ENCODE peak calls at places on chromosome 15, in four cellular contexts. K, G, A and Y are unnamed samples.

GRCh38 chr15:98648654-98649537 is 557 bp downstream of the IGF1R start:
- DNase-seq in K (peak; percentile 47), G (no peak), A (peak; percentile 57), Y (no peak)

GRCh38 chr15:100131321-100132224 is 210.2 kb downstream of the ADAMTS17 start:
- DNase-seq in K (peak; percentile 39), G (no peak), A (peak; percentile 72), Y (peak; percentile 69)

GRCh38 chr15:75751901-75752300 is 39.3 kb upstream of the CSPG4 start:
- DNase-seq in K (no peak), G (no peak), A (no peak), Y (no peak)

GRCh38 chr15:85289677-85290365 is 90.6 kb upstream of the AKAP13 start:
- DNase-seq in K (peak; percentile 31), G (no peak), A (no peak), Y (peak; percentile 96)

GRCh38 chr15:39936187-39936586 is 2.3 kb downstream of the EIF2AK4 start:
- DNase-seq in K (peak; percentile 64), G (no peak), A (no peak), Y (no peak)

GRCh38 chr15:44713006-44713966 is 2.0 kb downstream of the B2M start:
- DNase-seq in K (peak; percentile 43), G (no peak), A (peak; percentile 64), Y (peak; percentile 60)

GRCh38 chr15:88161636-88162035 is 94.9 kb downstream of the NTRK3 start:
- DNase-seq in K (no peak), G (no peak), A (no peak), Y (no peak)

GRCh38 chr15:48577495-48577894 is 68.0 kb downstream of the FBN1 start:
- DNase-seq in K (no peak), G (no peak), A (no peak), Y (no peak)

GRCh38 chr15:29283371-29283770 is 13.7 kb upstream of the NSMCE3 start:
- DNase-seq in K (no peak), G (no peak), A (no peak), Y (no peak)

GRCh38 chr15:80699981-80700380 is 4.9 kb downstream of the ABHD17C start:
- DNase-seq in K (peak; percentile 76), G (no peak), A (no peak), Y (no peak)

GRCh38 chr15:25469377-25469776 is 30.6 kb upstream of the UBE3A start:
- DNase-seq in K (no peak), G (no peak), A (no peak), Y (no peak)

GRCh38 chr15:38589502-38589901 is 24.9 kb upstream of the RASGRP1 start:
- DNase-seq in K (peak; percentile 85), G (no peak), A (peak; percentile 81), Y (peak; percentile 13)

GRCh38 chr15:98718426-98719168 is 70.3 kb downstream of the IGF1R start:
- DNase-seq in K (no peak), G (no peak), A (no peak), Y (no peak)

GRCh38 chr15:80483656-80484055 is 79.5 kb downstream of the ARNT2 start:
- DNase-seq in K (peak; percentile 37), G (no peak), A (no peak), Y (no peak)

GRCh38 chr15:92653836-92654524 is 1.6 kb downstream of the FAM174B start:
- DNase-seq in K (no peak), G (no peak), A (no peak), Y (peak; percentile 55)

GRCh38 chr15:28018291-28019044 is 80.6 kb downstream of the OCA2 start:
- DNase-seq in K (no peak), G (no peak), A (no peak), Y (no peak)

GRCh38 chr15:70289191-70289955 is 191.7 kb upstream of the TLE3 start:
- DNase-seq in K (no peak), G (no peak), A (no peak), Y (no peak)

GRCh38 chr15:91926871-91927270 is 73.4 kb downstream of the SLCO3A1 start:
- DNase-seq in K (no peak), G (no peak), A (no peak), Y (no peak)

GRCh38 chr15:98547741-98548166 is 100.6 kb upstream of the IGF1R start:
- DNase-seq in K (no peak), G (no peak), A (no peak), Y (no peak)

GRCh38 chr15:29103825-29104565 is 165.6 kb downstream of the NSMCE3 start:
- DNase-seq in K (peak; percentile 68), G (no peak), A (no peak), Y (peak; percentile 70)

GRCh38 chr15:84784262-84784661 is 32.9 kb upstream of the ALPK3 start:
- DNase-seq in K (no peak), G (no peak), A (no peak), Y (no peak)

GRCh38 chr15:82936966-82937647 is 15.4 kb downstream of the HOMER2 start:
- DNase-seq in K (peak; percentile 6), G (no peak), A (no peak), Y (peak; percentile 57)
- TF ChIP-seq ELK1 in K (no peak), G (no peak), A (no peak), Y (no peak)

DNA sequence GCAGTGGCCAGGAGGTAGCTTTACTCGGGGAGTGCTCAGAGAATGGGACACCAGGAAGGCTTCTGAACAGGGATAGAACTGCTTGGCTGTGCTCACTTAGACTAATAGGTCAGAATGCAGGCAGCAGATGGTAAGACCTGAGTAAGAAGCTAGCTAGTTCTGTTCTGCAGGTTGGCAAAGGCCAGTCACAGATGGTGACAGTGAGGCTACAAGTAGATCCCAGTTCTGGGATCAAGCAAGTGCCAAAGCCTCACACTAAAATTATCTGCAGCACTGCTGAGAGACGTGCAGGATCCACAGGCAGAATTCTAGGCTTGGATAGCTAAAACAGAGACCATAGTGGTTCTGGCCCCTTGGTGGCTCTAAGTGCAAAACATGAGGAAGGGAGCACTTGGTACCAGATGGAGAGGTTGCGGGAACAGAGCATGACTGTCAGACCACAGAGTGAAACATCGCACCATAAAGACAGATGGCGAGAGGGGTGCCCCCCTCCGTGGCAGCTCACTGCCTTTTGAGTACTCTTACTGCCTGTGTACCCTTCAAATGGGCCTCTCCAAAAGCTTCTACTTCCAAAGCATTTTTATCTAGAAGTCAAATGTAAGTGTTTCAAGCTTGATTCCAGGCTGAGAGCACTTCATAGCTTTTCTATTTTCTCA is 3.6 kb upstream of the GLCE start:
- DNase-seq in K (no peak), G (no peak), A (no peak), Y (no peak)
- TF ChIP-seq ELK1 in K (no peak), G (no peak), A (no peak), Y (no peak)

GRCh38 chr15:60758961-60759729 is 280.2 kb upstream of the ICE2 start:
- DNase-seq in K (peak; percentile 97), G (no peak), A (no peak), Y (no peak)

GRCh38 chr15:60760646-60761504 is 281.9 kb upstream of the ICE2 start:
- DNase-seq in K (peak; percentile 65), G (no peak), A (no peak), Y (no peak)

GRCh38 chr15:60763668-60764067 is 284.7 kb upstream of the ICE2 start:
- DNase-seq in K (no peak), G (no peak), A (no peak), Y (no peak)

GRCh38 chr15:60762167-60762566 is 283.2 kb upstream of the ICE2 start:
- DNase-seq in K (no peak), G (no peak), A (no peak), Y (no peak)

DNA sequence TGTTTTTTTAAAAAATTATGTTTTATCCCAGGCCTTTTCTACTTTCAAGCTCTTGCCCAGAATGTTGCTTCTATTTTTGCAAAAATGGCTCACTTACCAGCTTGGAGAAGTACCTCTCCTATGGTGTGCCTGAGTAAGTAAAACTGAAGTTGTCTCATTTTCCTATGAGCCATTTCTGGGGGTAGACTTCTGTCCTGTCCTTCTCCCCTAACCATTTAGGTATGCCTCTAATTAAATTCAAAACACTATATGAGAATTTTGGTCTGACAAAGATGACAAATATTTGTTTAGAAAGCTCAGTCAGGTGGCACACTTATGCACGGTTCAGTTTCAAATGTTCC is 282.5 kb upstream of the ICE2 start:
- DNase-seq in K (no peak), G (no peak), A (no peak), Y (no peak)
- TF ChIP-seq ELK1 in K (no peak), G (no peak), A (no peak), Y (no peak)

DNA sequence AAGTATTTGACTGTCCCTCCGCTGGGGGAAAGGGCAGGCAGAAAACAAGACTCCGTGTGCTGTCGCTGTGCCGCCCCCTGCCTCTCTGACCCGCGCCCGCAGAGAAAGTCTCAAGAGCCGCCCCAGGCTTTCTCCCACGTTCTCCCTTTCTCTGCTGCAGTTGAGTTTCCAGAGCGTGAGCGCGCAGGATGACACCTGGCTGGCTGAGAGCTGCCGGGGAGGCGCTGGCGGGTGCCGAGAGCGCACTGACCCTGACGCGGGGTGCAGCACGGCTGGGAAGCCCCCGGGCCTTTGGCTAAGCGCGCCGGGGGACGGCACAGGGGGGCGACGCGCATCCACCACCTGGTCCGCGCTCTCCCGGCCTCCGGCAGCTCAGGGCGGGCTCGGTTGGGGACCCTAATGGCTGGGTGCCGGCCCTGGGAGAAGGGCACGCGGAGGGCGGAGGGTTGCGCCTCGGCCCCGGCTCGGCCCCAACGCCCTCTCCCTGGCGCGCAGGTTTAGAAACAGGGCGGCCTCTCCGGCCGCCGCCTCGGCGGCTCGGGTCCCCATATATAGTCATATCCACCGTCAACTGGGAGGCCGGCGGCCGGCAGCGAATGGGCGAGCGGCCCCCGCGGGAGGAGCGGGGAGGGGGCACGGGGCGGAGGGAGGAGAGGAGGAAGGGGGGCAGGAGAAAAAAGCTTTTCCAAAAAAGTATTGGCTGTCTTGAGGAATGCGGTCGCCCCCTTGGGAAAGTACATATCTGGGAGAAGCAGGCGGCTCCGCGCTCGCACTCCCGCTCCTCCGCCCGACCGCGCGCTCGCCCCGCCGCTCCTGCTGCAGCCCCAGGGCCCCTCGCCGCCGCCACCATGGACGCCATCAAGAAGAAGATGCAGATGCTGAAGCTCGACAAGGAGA is at the start of gene TPM1:
- DNase-seq in K (peak; percentile 93), G (no peak), A (no peak), Y (peak; percentile 95)
- TF ChIP-seq ELK1 in K (no peak), G (no peak), A (no peak), Y (no peak)

DNA sequence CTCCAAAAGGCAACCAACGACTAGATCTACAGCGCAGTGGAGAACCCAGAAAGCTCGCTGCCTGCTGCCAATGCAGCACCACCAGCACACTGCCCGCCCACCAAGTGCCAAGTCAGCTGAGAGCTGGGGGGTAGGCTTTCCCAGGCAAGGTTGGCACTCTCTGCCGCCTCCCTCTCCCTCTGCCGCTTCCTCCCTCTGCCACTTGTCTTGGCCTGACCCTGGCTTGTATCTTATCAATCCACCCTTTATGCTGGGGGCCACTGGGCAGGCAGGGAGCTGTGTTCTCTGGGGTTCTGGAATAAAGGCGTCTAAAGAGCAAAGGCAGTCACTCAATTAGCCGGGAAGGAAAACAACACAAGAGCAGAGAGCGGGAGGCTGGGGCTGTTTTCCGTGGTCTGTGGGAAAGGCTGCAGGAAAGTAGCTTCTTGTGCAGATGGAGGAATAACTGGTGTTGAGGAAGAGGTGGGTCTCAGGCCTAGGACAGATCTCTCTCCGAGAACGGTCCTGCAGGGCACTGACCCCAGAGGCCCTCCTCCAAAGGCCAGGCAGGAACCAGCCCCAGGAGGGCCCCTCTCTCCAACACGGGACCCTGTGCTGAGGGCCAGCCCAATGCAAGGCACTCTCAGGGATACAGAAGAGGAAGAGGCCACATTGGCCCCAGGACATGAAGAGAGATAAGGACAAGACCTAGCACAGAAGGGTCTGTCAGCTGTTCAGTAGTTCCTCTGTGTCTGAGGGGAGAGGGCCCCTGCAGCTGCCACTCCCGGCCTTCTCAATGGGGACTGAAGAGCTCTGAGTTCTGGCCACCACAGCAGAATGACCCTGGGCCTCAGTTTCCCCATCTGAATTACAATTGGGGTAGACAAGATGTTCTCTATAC is 30.8 kb downstream of the ACSBG1 start:
- DNase-seq in K (no peak), G (no peak), A (no peak), Y (no peak)
- TF ChIP-seq ELK1 in K (no peak), G (no peak), A (no peak), Y (no peak)